ENCODE peak calls at places on chromosomes 11 and 22, in eight cellular contexts. N is breast epithelium, J is prostate gland, C is heart right ventricle, P is astrocyte of the spinal cord, G is BE2C, W is body of pancreas, K is astrocyte of the cerebellum. X is an unnamed sample.
A peak's percentile ranks its signal among the peaks of the same experiment; 100 is the strongest.

GRCh38 chr11:79046365-79046764 is 394.5 kb downstream of the TENM4 start:
- DNase-seq in N (no peak), J (no peak), C (no peak), P (no peak), G (no peak), W (no peak), K (no peak), X (peak; percentile 31)

GRCh38 chr11:132115454-132115853 is 745.0 kb downstream of the NTM start:
- DNase-seq in N (no peak), J (no peak), C (no peak), P (peak; percentile 77), G (no peak), W (no peak), K (no peak), X (peak; percentile 19)

GRCh38 chr22:29790061-29790460 is 22.9 kb downstream of the UQCR10 start:
- DNase-seq in N (no peak), J (no peak), C (no peak), P (no peak), G (no peak), W (no peak), K (no peak), X (no peak)

GRCh38 chr11:45473491-45473890 is 187.3 kb upstream of the SYT13 start:
- DNase-seq in N (peak; percentile 6), J (no peak), C (no peak), P (no peak), G (no peak), W (no peak), K (no peak), X (no peak)

GRCh38 chr22:24954114-24954463 is 1.6 kb downstream of the KIAA1671 start:
- DNase-seq in N (no peak), J (no peak), C (no peak), P (no peak), G (no peak), W (no peak), K (no peak), X (no peak)

GRCh38 chr11:128616158-128616557 is 28.8 kb upstream of the ETS1 start:
- DNase-seq in N (no peak), J (no peak), C (no peak), P (no peak), G (peak; percentile 81), W (no peak), K (no peak), X (no peak)

GRCh38 chr11:128172046-128172878 is 415.1 kb downstream of the ETS1 start:
- DNase-seq in N (peak; percentile 80), J (peak; percentile 73), C (peak; percentile 87), P (peak; percentile 87), G (peak; percentile 77), W (peak; percentile 85), K (peak; percentile 85), X (peak; percentile 85)

GRCh38 chr11:61961570-61962212 is 5.7 kb downstream of the FTH1 start:
- DNase-seq in N (no peak), J (no peak), C (peak; percentile 70), P (peak; percentile 49), G (no peak), W (peak; percentile 70), K (no peak), X (peak; percentile 73)

GRCh38 chr22:50082961-50083461 is 2.2 kb downstream of the MLC1 start:
- DNase-seq in N (no peak), J (no peak), C (no peak), P (no peak), G (no peak), W (no peak), K (no peak), X (no peak)

GRCh38 chr22:36194971-36195370 is 6.6 kb downstream of the APOL4 start:
- DNase-seq in N (no peak), J (peak; percentile 49), C (peak; percentile 75), P (peak; percentile 70), G (peak; percentile 69), W (peak; percentile 60), K (peak; percentile 45), X (peak; percentile 73)

GRCh38 chr11:63907063-63907462 is 9.9 kb downstream of the RCOR2 start:
- DNase-seq in N (no peak), J (no peak), C (no peak), P (no peak), G (no peak), W (no peak), K (no peak), X (no peak)

GRCh38 chr11:498297-499181 is 8.5 kb downstream of the RNH1 start:
- DNase-seq in N (no peak), J (no peak), C (no peak), P (no peak), G (no peak), W (no peak), K (no peak), X (no peak)

GRCh38 chr22:19800306-19800705 is 39.7 kb downstream of the TBX1 start:
- DNase-seq in N (no peak), J (no peak), C (no peak), P (no peak), G (no peak), W (no peak), K (no peak), X (no peak)

GRCh38 chr11:62548545-62549335 is 2.1 kb upstream of the AHNAK start:
- DNase-seq in N (no peak), J (peak; percentile 83), C (peak; percentile 71), P (peak; percentile 34), G (no peak), W (peak; percentile 63), K (no peak), X (no peak)

GRCh38 chr11:133833101-133833898 is 12.0 kb downstream of the SPATA19 start:
- DNase-seq in N (no peak), J (no peak), C (no peak), P (no peak), G (peak; percentile 27), W (no peak), K (no peak), X (no peak)

DNA sequence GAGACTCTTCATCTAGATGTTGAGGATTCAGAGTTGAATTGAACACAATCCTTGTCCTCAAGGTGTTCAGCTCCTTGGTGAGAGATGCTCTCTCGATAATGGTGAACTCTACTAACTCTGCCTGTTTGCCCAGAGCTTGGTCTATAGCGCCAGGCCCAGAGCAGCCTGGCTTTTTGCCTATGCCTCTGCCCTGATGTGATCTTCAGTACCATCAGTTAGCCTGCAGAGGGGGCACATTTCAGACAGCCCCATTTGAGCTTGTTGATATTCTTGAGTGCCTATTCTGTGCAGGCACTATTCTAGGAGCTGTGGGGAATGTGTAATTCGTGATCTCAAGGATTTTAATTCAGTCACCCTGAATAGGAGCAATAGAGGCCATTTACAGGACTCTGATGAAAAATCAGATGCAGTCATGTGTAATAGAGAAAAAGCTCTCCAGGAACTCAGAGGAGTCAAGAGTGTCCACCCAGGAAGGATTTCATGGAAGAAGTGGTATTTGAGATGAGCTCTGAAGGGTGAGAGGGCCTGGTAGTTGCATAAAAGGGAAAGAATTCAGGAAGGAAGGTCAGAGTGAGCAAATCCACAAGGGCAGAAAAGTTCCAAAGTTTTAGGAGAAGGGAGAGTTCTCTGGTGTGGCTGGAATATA is 19.3 kb downstream of the GTPBP1 start:
- DNase-seq in N (peak; percentile 31), J (no peak), C (no peak), P (peak; percentile 43), G (peak; percentile 57), W (no peak), K (no peak), X (peak; percentile 33)
- TF ChIP-seq CTCF in N (peak; percentile 27), J (peak; percentile 19), C (peak; percentile 51), P (peak; percentile 69), G (peak; percentile 75), W (no peak), K (peak; percentile 71), X (peak; percentile 59)

GRCh38 chr11:85809191-85809590 is 1.8 kb downstream of the SYTL2 start:
- DNase-seq in N (no peak), J (no peak), C (no peak), P (no peak), G (no peak), W (no peak), K (no peak), X (no peak)

GRCh38 chr11:85810871-85811611 is at the start of gene SYTL2:
- DNase-seq in N (peak; percentile 66), J (peak; percentile 70), C (peak; percentile 58), P (peak; percentile 50), G (peak; percentile 70), W (peak; percentile 73), K (no peak), X (peak; percentile 51)

GRCh38 chr11:85811624-85812023 is 683 bp upstream of the SYTL2 start:
- DNase-seq in N (no peak), J (no peak), C (no peak), P (no peak), G (no peak), W (no peak), K (no peak), X (no peak)

GRCh38 chr11:85810521-85810870 is 445 bp downstream of the SYTL2 start:
- DNase-seq in N (no peak), J (no peak), C (no peak), P (no peak), G (no peak), W (no peak), K (no peak), X (no peak)

DNA sequence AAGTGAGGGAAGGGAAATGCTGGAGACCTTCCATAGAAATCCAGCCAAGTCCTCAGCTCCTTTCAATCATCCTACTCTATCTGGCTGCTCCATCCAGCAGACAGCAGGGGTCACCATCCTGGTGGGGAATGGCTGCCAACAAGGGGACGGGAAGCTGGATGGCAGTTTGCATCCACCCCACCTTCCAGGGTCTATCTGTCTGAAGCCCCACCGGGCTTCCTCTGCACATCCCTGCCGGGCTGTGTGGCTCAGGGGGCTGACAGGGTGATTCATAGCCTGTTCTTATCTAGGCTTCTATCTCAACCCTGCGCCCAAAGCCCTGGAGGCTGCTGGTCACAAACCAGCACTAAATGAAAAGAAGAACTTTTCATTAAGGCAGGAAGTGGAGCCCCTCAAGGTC is 1.1 kb downstream of the SYTL2 start:
- DNase-seq in N (no peak), J (no peak), C (no peak), P (no peak), G (peak; percentile 47), W (no peak), K (no peak), X (no peak)
- H3K4me3 ChIP-seq in N (peak overlapping the region; percentile 49), J (peak overlapping the region; percentile 52), C (peak overlapping the region; percentile 67), P (peak overlapping the region; percentile 56), G (no peak overlapping the region), W (no peak overlapping the region), K (peak overlapping the region; percentile 62), X (peak overlapping the region; percentile 74)

DNA sequence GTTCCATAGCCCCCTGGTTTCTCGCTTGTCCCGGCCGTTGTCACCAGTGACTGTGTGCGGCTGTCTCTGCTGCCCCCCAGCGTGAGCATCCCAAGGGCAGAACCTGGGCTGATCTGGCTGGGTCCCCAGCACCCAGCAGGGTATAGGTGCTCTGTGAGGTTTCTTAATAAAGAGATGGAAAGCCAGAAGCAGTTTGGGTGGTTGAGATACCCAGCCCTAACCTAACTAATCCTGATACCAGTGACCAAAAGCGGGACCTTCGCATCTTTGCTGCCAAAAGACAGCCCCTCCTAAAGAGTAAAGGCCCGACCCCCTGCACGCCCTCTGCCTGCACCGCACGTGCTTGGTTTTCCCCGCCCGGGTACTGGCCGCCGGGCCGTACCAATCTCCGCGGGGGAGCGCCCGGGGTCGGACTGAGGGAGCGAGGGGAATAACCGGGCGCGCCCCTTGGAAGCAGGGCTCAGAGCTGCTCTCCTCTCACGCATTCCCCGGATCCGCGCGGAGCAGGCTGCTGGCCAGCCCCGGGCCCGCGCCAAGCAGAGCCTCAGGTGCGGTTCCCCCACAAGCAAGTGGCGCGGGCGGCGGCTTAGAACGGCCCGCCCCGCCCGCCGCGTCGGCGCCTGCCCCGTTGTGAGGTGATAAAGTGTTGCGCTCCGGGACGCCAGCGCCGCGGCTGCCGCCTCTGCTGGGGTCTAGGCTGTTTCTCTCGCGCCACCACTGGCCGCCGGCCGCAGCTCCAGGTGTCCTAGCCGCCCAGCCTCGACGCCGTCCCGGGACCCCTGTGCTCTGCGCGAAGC is at the start of gene DGAT2:
- DNase-seq in N (peak; percentile 57), J (peak; percentile 61), C (peak; percentile 70), P (peak; percentile 63), G (peak; percentile 80), W (peak; percentile 75), K (no peak), X (peak; percentile 48)
- TF ChIP-seq CTCF in N (peak; percentile 15), J (peak; percentile 31), C (peak; percentile 48), P (no peak), G (peak; percentile 40), W (no peak), K (no peak), X (peak; percentile 4)

GRCh38 chr11:75241036-75241905 is 697 bp downstream of the TPBGL start:
- DNase-seq in N (peak; percentile 76), J (peak; percentile 68), C (peak; percentile 78), P (peak; percentile 76), G (peak; percentile 91), W (peak; percentile 83), K (peak; percentile 27), X (peak; percentile 72)
- H3K4me3 ChIP-seq in N (peak overlapping the region; percentile 25), J (peak overlapping the region; percentile 27), C (peak overlapping the region; percentile 33), P (peak overlapping the region; percentile 35), G (peak overlapping the region; percentile 76), W (no peak overlapping the region), K (peak overlapping the region; percentile 32), X (peak overlapping the region; percentile 53)